ENCODE peak calls at places on chromosomes 3 and 15, in ten cellular contexts. C, Q, N, F, B, X, O, J, A and P are unnamed samples.

GRCh38 chr15:39594764-39595620 is 14.1 kb downstream of the THBS1 start:
- DNase-seq in C (no peak), Q (no peak), N (no peak), F (no peak), B (no peak), X (peak), O (no peak), J (no peak), A (no peak), P (no peak)

GRCh38 chr15:65115086-65115485 is at the start of gene UBAP1L:
- DNase-seq in C (no peak), Q (no peak), N (no peak), F (peak), B (no peak), X (no peak), O (no peak), J (no peak), A (no peak), P (no peak)

GRCh38 chr3:45635475-45636256 is 41.1 kb downstream of the LIMD1 start:
- DNase-seq in C (no peak), Q (peak), N (no peak), F (no peak), B (no peak), X (peak), O (no peak), J (no peak), A (no peak), P (no peak)

GRCh38 chr3:35224571-35225280 is 414.6 kb upstream of the ARPP21 start:
- DNase-seq in C (no peak), Q (no peak), N (no peak), F (no peak), B (no peak), X (no peak), O (no peak), J (no peak), A (no peak), P (no peak)

GRCh38 chr3:17645074-17645698 is 97.2 kb downstream of the TBC1D5 start:
- DNase-seq in C (no peak), Q (peak), N (peak), F (peak), B (no peak), X (peak), O (no peak), J (no peak), A (no peak), P (peak)

GRCh38 chr3:113668015-113668414 is 28.4 kb downstream of the USF3 start:
- DNase-seq in C (no peak), Q (peak), N (no peak), F (no peak), B (no peak), X (peak), O (no peak), J (no peak), A (no peak), P (no peak)

GRCh38 chr15:36784098-36784670 is 204.8 kb downstream of the CDIN1 start:
- DNase-seq in C (no peak), Q (no peak), N (no peak), F (no peak), B (no peak), X (no peak), O (no peak), J (no peak), A (no peak), P (no peak)

GRCh38 chr3:14418259-14418658 is 15.9 kb downstream of the SLC6A6 start:
- DNase-seq in C (no peak), Q (no peak), N (no peak), F (no peak), B (no peak), X (no peak), O (peak), J (no peak), A (no peak), P (no peak)

GRCh38 chr3:53949541-53949940 is 57.9 kb upstream of the SELENOK start:
- DNase-seq in C (no peak), Q (no peak), N (peak), F (peak), B (no peak), X (no peak), O (no peak), J (no peak), A (no peak), P (peak)

GRCh38 chr15:89753855-89754254 is 2.8 kb upstream of the MESP1 start:
- DNase-seq in C (no peak), Q (no peak), N (no peak), F (no peak), B (no peak), X (no peak), O (no peak), J (no peak), A (no peak), P (no peak)

GRCh38 chr3:68740087-68740486 is 192.3 kb downstream of the TAFA4 start:
- DNase-seq in C (no peak), Q (no peak), N (no peak), F (no peak), B (no peak), X (no peak), O (no peak), J (no peak), A (no peak), P (no peak)

GRCh38 chr3:109642042-109642441 is 304.7 kb upstream of the DPPA4 start:
- DNase-seq in C (no peak), Q (no peak), N (no peak), F (no peak), B (no peak), X (no peak), O (no peak), J (no peak), A (no peak), P (no peak)

GRCh38 chr15:31387483-31388118 is 61.0 kb downstream of the KLF13 start:
- DNase-seq in C (peak), Q (peak), N (peak), F (peak), B (no peak), X (no peak), O (no peak), J (no peak), A (peak), P (no peak)

GRCh38 chr3:197906850-197907187 is 43.2 kb upstream of the RPL35A start:
- DNase-seq in C (no peak), Q (no peak), N (no peak), F (no peak), B (no peak), X (no peak), O (no peak), J (no peak), A (no peak), P (no peak)

GRCh38 chr3:195548496-195548895 is 5.4 kb upstream of the PPP1R2 start:
- DNase-seq in C (no peak), Q (no peak), N (no peak), F (no peak), B (no peak), X (no peak), O (no peak), J (no peak), A (no peak), P (no peak)

GRCh38 chr3:156161172-156161571 is 40.8 kb downstream of the KCNAB1 start:
- DNase-seq in C (peak), Q (peak), N (peak), F (no peak), B (no peak), X (no peak), O (no peak), J (peak), A (no peak), P (no peak)

GRCh38 chr15:53225786-53226185 is 435.6 kb upstream of the ONECUT1 start:
- DNase-seq in C (no peak), Q (no peak), N (no peak), F (no peak), B (no peak), X (no peak), O (no peak), J (no peak), A (no peak), P (no peak)

GRCh38 chr15:77838061-77838460 is 205.3 kb upstream of the LINGO1 start:
- DNase-seq in C (no peak), Q (peak), N (no peak), F (no peak), B (no peak), X (no peak), O (no peak), J (no peak), A (no peak), P (no peak)

GRCh38 chr3:31562525-31562924 is 29.8 kb downstream of the STT3B start:
- DNase-seq in C (peak), Q (no peak), N (no peak), F (no peak), B (no peak), X (no peak), O (peak), J (peak), A (no peak), P (no peak)

GRCh38 chr3:43858052-43858701 is 167.4 kb downstream of the ABHD5 start:
- DNase-seq in C (no peak), Q (no peak), N (no peak), F (no peak), B (no peak), X (no peak), O (no peak), J (no peak), A (no peak), P (no peak)

GRCh38 chr15:65327651-65328393 is 23.3 kb downstream of the RNU5B-1 start:
- DNase-seq in C (no peak), Q (no peak), N (no peak), F (no peak), B (no peak), X (no peak), O (no peak), J (no peak), A (no peak), P (no peak)

GRCh38 chr3:163951397-163951987 is 1126.8 kb downstream of the SI start:
- DNase-seq in C (no peak), Q (no peak), N (no peak), F (no peak), B (no peak), X (no peak), O (no peak), J (no peak), A (no peak), P (peak)

GRCh38 chr3:37096292-37096691 is 78.1 kb downstream of the LRRFIP2 start:
- DNase-seq in C (no peak), Q (peak), N (no peak), F (no peak), B (no peak), X (peak), O (no peak), J (no peak), A (no peak), P (no peak)